ENCODE peak calls at places on chromosomes 13 and 19, in five cellular contexts. One of them, this sample, is unnamed.

GRCh38 chr19:16315825-16316505 is 8.7 kb upstream of the KLF2 start:
- DNase-seq in fibroblast of lung: peak
- DNase-seq in stomach: no peak
- DNase-seq in choroid plexus epithelial cell: peak
- DNase-seq in lower leg skin: no peak
- DNase-seq in this sample: peak

GRCh38 chr13:44273991-44274810 is 99.4 kb upstream of the SERP2 start:
- DNase-seq in fibroblast of lung: peak
- DNase-seq in stomach: no peak
- DNase-seq in choroid plexus epithelial cell: peak
- DNase-seq in lower leg skin: peak
- DNase-seq in this sample: peak

GRCh38 chr13:113005076-113005865 is 36.3 kb downstream of the MCF2L start:
- DNase-seq in fibroblast of lung: no peak
- DNase-seq in stomach: no peak
- DNase-seq in choroid plexus epithelial cell: no peak
- DNase-seq in lower leg skin: no peak
- DNase-seq in this sample: no peak

GRCh38 chr19:6801397-6802086 is 29.0 kb downstream of the VAV1 start:
- DNase-seq in fibroblast of lung: no peak
- DNase-seq in stomach: peak
- DNase-seq in choroid plexus epithelial cell: peak
- DNase-seq in lower leg skin: peak
- DNase-seq in this sample: peak

GRCh38 chr13:69769637-69770036 is 338.0 kb upstream of the ATXN8OS start:
- DNase-seq in fibroblast of lung: no peak
- DNase-seq in stomach: no peak
- DNase-seq in choroid plexus epithelial cell: no peak
- DNase-seq in lower leg skin: no peak
- DNase-seq in this sample: no peak

GRCh38 chr19:18279266-18279515 is 2.2 kb downstream of the JUND start:
- DNase-seq in fibroblast of lung: no peak
- DNase-seq in stomach: no peak
- DNase-seq in choroid plexus epithelial cell: peak
- DNase-seq in lower leg skin: no peak
- DNase-seq in this sample: no peak

GRCh38 chr13:113561417-113562084 is 23.0 kb upstream of the TFDP1 start:
- DNase-seq in fibroblast of lung: no peak
- DNase-seq in stomach: peak
- DNase-seq in choroid plexus epithelial cell: no peak
- DNase-seq in lower leg skin: peak
- DNase-seq in this sample: no peak

GRCh38 chr19:56660381-56661105 is 11.0 kb downstream of the ZNF835 start:
- DNase-seq in fibroblast of lung: no peak
- DNase-seq in stomach: no peak
- DNase-seq in choroid plexus epithelial cell: no peak
- DNase-seq in lower leg skin: peak
- DNase-seq in this sample: no peak

GRCh38 chr19:42066075-42066754 is 3.8 kb downstream of the GRIK5 start:
- DNase-seq in fibroblast of lung: peak
- DNase-seq in stomach: no peak
- DNase-seq in choroid plexus epithelial cell: peak
- DNase-seq in lower leg skin: no peak
- DNase-seq in this sample: peak

GRCh38 chr13:111568290-111568689 is 247.8 kb downstream of the TEX29 start:
- DNase-seq in fibroblast of lung: no peak
- DNase-seq in stomach: no peak
- DNase-seq in choroid plexus epithelial cell: no peak
- DNase-seq in lower leg skin: no peak
- DNase-seq in this sample: no peak

GRCh38 chr19:49814010-49814409 is 918 bp upstream of the FUZ start:
- DNase-seq in fibroblast of lung: no peak
- DNase-seq in stomach: no peak
- DNase-seq in choroid plexus epithelial cell: no peak
- DNase-seq in lower leg skin: no peak
- DNase-seq in this sample: peak

GRCh38 chr13:89372193-89372592 is 1701.0 kb downstream of the SLITRK5 start:
- DNase-seq in fibroblast of lung: no peak
- DNase-seq in stomach: no peak
- DNase-seq in choroid plexus epithelial cell: no peak
- DNase-seq in lower leg skin: no peak
- DNase-seq in this sample: no peak

GRCh38 chr19:7871280-7871529 is 3.0 kb downstream of the PRR36 start:
- DNase-seq in fibroblast of lung: no peak
- DNase-seq in stomach: no peak
- DNase-seq in choroid plexus epithelial cell: no peak
- DNase-seq in lower leg skin: no peak
- DNase-seq in this sample: no peak

GRCh38 chr19:46825731-46826055 is 25.0 kb downstream of the AP2S1 start:
- DNase-seq in fibroblast of lung: no peak
- DNase-seq in stomach: no peak
- DNase-seq in choroid plexus epithelial cell: no peak
- DNase-seq in lower leg skin: no peak
- DNase-seq in this sample: peak

GRCh38 chr13:96632536-96633320 is 361.5 kb downstream of the OXGR1 start:
- DNase-seq in fibroblast of lung: no peak
- DNase-seq in stomach: no peak
- DNase-seq in choroid plexus epithelial cell: peak
- DNase-seq in lower leg skin: no peak
- DNase-seq in this sample: no peak

GRCh38 chr19:6580313-6580712 is 10.6 kb downstream of the CD70 start:
- DNase-seq in fibroblast of lung: peak
- DNase-seq in stomach: no peak
- DNase-seq in choroid plexus epithelial cell: no peak
- DNase-seq in lower leg skin: no peak
- DNase-seq in this sample: peak

GRCh38 chr13:76717092-76717491 is 169.1 kb downstream of the KCTD12 start:
- DNase-seq in fibroblast of lung: no peak
- DNase-seq in stomach: no peak
- DNase-seq in choroid plexus epithelial cell: peak
- DNase-seq in lower leg skin: no peak
- DNase-seq in this sample: peak

GRCh38 chr19:2888739-2889224 is 11.9 kb upstream of the ZNF57 start:
- DNase-seq in fibroblast of lung: no peak
- DNase-seq in stomach: no peak
- DNase-seq in choroid plexus epithelial cell: no peak
- DNase-seq in lower leg skin: no peak
- DNase-seq in this sample: no peak

GRCh38 chr13:110410906-110411305 is 103.8 kb downstream of the COL4A2 start:
- DNase-seq in fibroblast of lung: no peak
- DNase-seq in stomach: no peak
- DNase-seq in choroid plexus epithelial cell: no peak
- DNase-seq in lower leg skin: no peak
- DNase-seq in this sample: no peak

GRCh38 chr13:70407486-70407885 is 299.2 kb upstream of the KLHL1 start:
- DNase-seq in fibroblast of lung: no peak
- DNase-seq in stomach: no peak
- DNase-seq in choroid plexus epithelial cell: peak
- DNase-seq in lower leg skin: no peak
- DNase-seq in this sample: peak

GRCh38 chr13:95552539-95553270 is at the start of gene CLDN10:
- DNase-seq in fibroblast of lung: no peak
- DNase-seq in stomach: no peak
- DNase-seq in choroid plexus epithelial cell: no peak
- DNase-seq in lower leg skin: no peak
- DNase-seq in this sample: no peak

GRCh38 chr13:113122571-113123225 is at the start of gene F10:
- DNase-seq in fibroblast of lung: peak
- DNase-seq in stomach: peak
- DNase-seq in choroid plexus epithelial cell: peak
- DNase-seq in lower leg skin: peak
- DNase-seq in this sample: no peak

GRCh38 chr19:56086671-56087430 is 34.2 kb downstream of the ZNF787 start:
- DNase-seq in fibroblast of lung: no peak
- DNase-seq in stomach: no peak
- DNase-seq in choroid plexus epithelial cell: no peak
- DNase-seq in lower leg skin: no peak
- DNase-seq in this sample: no peak

GRCh38 chr13:72469932-72470331 is 257.5 kb downstream of the MZT1 start:
- DNase-seq in fibroblast of lung: no peak
- DNase-seq in stomach: no peak
- DNase-seq in choroid plexus epithelial cell: peak
- DNase-seq in lower leg skin: no peak
- DNase-seq in this sample: no peak

GRCh38 chr13:40656358-40656757 is 10.1 kb downstream of the FOXO1 start:
- DNase-seq in fibroblast of lung: peak
- DNase-seq in stomach: no peak
- DNase-seq in choroid plexus epithelial cell: no peak
- DNase-seq in lower leg skin: no peak
- DNase-seq in this sample: no peak

GRCh38 chr13:35179494-35179893 is 237.4 kb downstream of the NBEA start:
- DNase-seq in fibroblast of lung: no peak
- DNase-seq in stomach: no peak
- DNase-seq in choroid plexus epithelial cell: peak
- DNase-seq in lower leg skin: no peak
- DNase-seq in this sample: no peak

GRCh38 chr19:10327793-10328192 is 5.5 kb downstream of the RAVER1 start:
- DNase-seq in fibroblast of lung: no peak
- DNase-seq in stomach: no peak
- DNase-seq in choroid plexus epithelial cell: no peak
- DNase-seq in lower leg skin: no peak
- DNase-seq in this sample: no peak

GRCh38 chr19:48813123-48813911 is 2.5 kb upstream of the BCAT2 start:
- DNase-seq in fibroblast of lung: no peak
- DNase-seq in stomach: no peak
- DNase-seq in choroid plexus epithelial cell: no peak
- DNase-seq in lower leg skin: no peak
- DNase-seq in this sample: no peak

GRCh38 chr19:3426433-3426832 is 53.9 kb downstream of the SMIM24 start:
- DNase-seq in fibroblast of lung: no peak
- DNase-seq in stomach: no peak
- DNase-seq in choroid plexus epithelial cell: no peak
- DNase-seq in lower leg skin: no peak
- DNase-seq in this sample: no peak

GRCh38 chr19:58170860-58171259 is 12.0 kb upstream of the ZNF274 start:
- DNase-seq in fibroblast of lung: no peak
- DNase-seq in stomach: no peak
- DNase-seq in choroid plexus epithelial cell: peak
- DNase-seq in lower leg skin: no peak
- DNase-seq in this sample: peak

DNA sequence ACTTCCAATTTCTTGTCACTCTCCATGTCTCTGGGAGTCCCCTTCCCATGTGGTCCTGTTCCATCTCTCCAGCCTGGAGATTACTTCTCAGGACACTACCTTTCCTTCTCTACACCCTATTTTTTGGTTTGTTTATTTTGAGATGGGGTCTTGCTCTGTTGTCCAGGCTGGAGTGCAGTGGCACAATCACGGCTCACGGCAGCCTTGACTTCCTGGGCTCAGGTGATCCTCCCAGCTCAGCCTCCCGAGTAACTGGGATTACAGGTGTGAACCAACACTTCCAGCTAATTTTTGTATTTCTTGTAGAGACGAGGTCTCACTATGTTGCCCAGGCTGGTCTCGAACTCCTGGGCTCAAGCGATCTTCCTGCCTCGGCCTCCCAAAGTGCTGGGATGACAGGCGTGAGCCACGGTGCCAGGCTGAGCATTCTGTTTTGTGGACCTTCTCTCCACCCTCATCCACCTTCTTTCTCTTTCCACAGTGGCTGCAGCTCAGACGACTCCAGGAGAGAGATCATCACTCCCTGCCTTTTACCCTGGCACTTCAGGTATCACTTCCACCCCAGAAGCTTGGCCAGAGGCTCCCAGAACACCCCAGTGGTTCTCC is 644 bp downstream of the HCST start:
- DNase-seq in fibroblast of lung: no peak
- DNase-seq in stomach: no peak
- DNase-seq in choroid plexus epithelial cell: no peak
- DNase-seq in lower leg skin: no peak
- DNase-seq in this sample: no peak
- H3K4me3 ChIP-seq in fibroblast of lung: peak
- H3K4me3 ChIP-seq in stomach: peak
- H3K4me3 ChIP-seq in choroid plexus epithelial cell: peak
- H3K4me3 ChIP-seq in lower leg skin: no peak
- H3K4me3 ChIP-seq in this sample: no peak

GRCh38 chr19:5369962-5370367 is 29.4 kb upstream of the PTPRS start:
- DNase-seq in fibroblast of lung: peak
- DNase-seq in stomach: peak
- DNase-seq in choroid plexus epithelial cell: peak
- DNase-seq in lower leg skin: peak
- DNase-seq in this sample: peak
- TF ChIP-seq CTCF in fibroblast of lung: peak
- TF ChIP-seq CTCF in stomach: no peak
- TF ChIP-seq CTCF in choroid plexus epithelial cell: peak
- TF ChIP-seq CTCF in lower leg skin: no peak
- TF ChIP-seq CTCF in this sample: peak

DNA sequence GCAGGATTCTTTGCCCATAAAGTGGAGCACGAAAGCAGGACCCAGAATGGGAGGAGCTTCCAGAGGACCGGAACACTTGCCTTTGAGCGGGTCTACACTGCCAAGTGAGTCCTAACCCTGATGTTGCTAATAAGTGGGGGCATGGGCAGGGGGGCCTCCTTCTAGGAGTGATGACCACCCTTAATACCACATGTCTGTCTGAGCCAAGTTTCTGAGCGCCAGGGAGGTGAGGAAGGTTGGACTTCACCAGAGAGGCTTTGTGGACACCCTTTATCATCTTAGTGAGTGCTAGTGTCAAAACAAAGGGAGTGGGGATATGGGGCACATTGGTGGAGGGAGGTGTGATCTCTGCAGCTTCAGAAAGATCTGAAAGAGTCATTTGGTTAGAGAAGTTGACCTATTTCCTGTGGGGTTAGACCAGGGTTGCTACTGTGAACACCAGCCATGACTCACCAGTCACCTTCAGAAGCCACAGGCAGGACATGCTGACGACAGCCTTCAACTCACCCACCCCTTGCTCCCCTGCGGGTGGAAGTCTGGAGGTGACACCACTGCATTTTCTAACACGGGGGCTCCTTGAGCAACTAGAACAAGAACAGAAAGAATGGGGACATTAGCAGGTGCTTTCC is 8.8 kb downstream of the ALOX5AP start:
- DNase-seq in fibroblast of lung: peak
- DNase-seq in stomach: peak
- DNase-seq in choroid plexus epithelial cell: peak
- DNase-seq in lower leg skin: no peak
- DNase-seq in this sample: peak
- H3K4me3 ChIP-seq in fibroblast of lung: no peak
- H3K4me3 ChIP-seq in stomach: no peak
- H3K4me3 ChIP-seq in choroid plexus epithelial cell: no peak
- H3K4me3 ChIP-seq in lower leg skin: no peak
- H3K4me3 ChIP-seq in this sample: no peak

GRCh38 chr13:26557051-26557392 is 461 bp upstream of the WASF3 start:
- DNase-seq in fibroblast of lung: no peak
- DNase-seq in stomach: no peak
- DNase-seq in choroid plexus epithelial cell: no peak
- DNase-seq in lower leg skin: no peak
- DNase-seq in this sample: no peak

GRCh38 chr13:26560456-26560855 is 3.0 kb downstream of the WASF3 start:
- DNase-seq in fibroblast of lung: no peak
- DNase-seq in stomach: no peak
- DNase-seq in choroid plexus epithelial cell: no peak
- DNase-seq in lower leg skin: no peak
- DNase-seq in this sample: no peak

GRCh38 chr13:26557393-26558073 is at the start of gene WASF3:
- DNase-seq in fibroblast of lung: peak
- DNase-seq in stomach: peak
- DNase-seq in choroid plexus epithelial cell: peak
- DNase-seq in lower leg skin: peak
- DNase-seq in this sample: peak

GRCh38 chr13:26558912-26559485 is 1.5 kb downstream of the WASF3 start:
- DNase-seq in fibroblast of lung: no peak
- DNase-seq in stomach: no peak
- DNase-seq in choroid plexus epithelial cell: no peak
- DNase-seq in lower leg skin: no peak
- DNase-seq in this sample: no peak

GRCh38 chr13:26558074-26558805 is 757 bp downstream of the WASF3 start:
- DNase-seq in fibroblast of lung: peak
- DNase-seq in stomach: no peak
- DNase-seq in choroid plexus epithelial cell: peak
- DNase-seq in lower leg skin: peak
- DNase-seq in this sample: no peak
- TF ChIP-seq CTCF in fibroblast of lung: no peak
- TF ChIP-seq CTCF in stomach: no peak
- TF ChIP-seq CTCF in choroid plexus epithelial cell: no peak
- TF ChIP-seq CTCF in lower leg skin: no peak
- TF ChIP-seq CTCF in this sample: no peak

This sample was measured in bronchial epithelial cell.